ENCODE peak calls at places on chromosomes 13 and 19, in six cellular contexts. One of them, this sample, is unnamed. For H3K4me1, the result is how much of the 10 kb centered on the place peaks cover.

GRCh38 chr19:46390121-46390858 is 23.1 kb downstream of the CCDC8 start:
- DNase-seq in IMR-90: no peak
- DNase-seq in mesendoderm: no peak
- DNase-seq in neuronal stem cell: no peak
- DNase-seq in H9: no peak
- DNase-seq in H1: no peak
- DNase-seq in this sample: no peak

GRCh38 chr19:8224394-8225145 is 15.4 kb downstream of the CERS4 start:
- DNase-seq in IMR-90: no peak
- DNase-seq in mesendoderm: no peak
- DNase-seq in neuronal stem cell: no peak
- DNase-seq in H9: no peak
- DNase-seq in H1: no peak
- DNase-seq in this sample: no peak

GRCh38 chr19:38663957-38664502 is 16.6 kb downstream of the ACTN4 start:
- DNase-seq in IMR-90: no peak
- DNase-seq in mesendoderm: no peak
- DNase-seq in neuronal stem cell: no peak
- DNase-seq in H9: no peak
- DNase-seq in H1: no peak
- DNase-seq in this sample: no peak

GRCh38 chr13:77390391-77390790 is 63.5 kb upstream of the MYCBP2 start:
- DNase-seq in IMR-90: no peak
- DNase-seq in mesendoderm: no peak
- DNase-seq in neuronal stem cell: no peak
- DNase-seq in H9: no peak
- DNase-seq in H1: no peak
- DNase-seq in this sample: no peak

GRCh38 chr19:18284710-18285430 is 3.4 kb upstream of the JUND start:
- DNase-seq in IMR-90: no peak
- DNase-seq in mesendoderm: no peak
- DNase-seq in neuronal stem cell: no peak
- DNase-seq in H9: no peak
- DNase-seq in H1: no peak
- DNase-seq in this sample: no peak

GRCh38 chr13:26540319-26540718 is 17.2 kb upstream of the WASF3 start:
- DNase-seq in IMR-90: no peak
- DNase-seq in mesendoderm: no peak
- DNase-seq in neuronal stem cell: no peak
- DNase-seq in H9: no peak
- DNase-seq in H1: no peak
- DNase-seq in this sample: no peak

GRCh38 chr19:14544977-14545715 is 15.8 kb downstream of the TECR start:
- DNase-seq in IMR-90: no peak
- DNase-seq in mesendoderm: no peak
- DNase-seq in neuronal stem cell: no peak
- DNase-seq in H9: no peak
- DNase-seq in H1: no peak
- DNase-seq in this sample: no peak

GRCh38 chr13:113631341-113632095 is 26.5 kb downstream of the ATP4B start:
- DNase-seq in IMR-90: no peak
- DNase-seq in mesendoderm: no peak
- DNase-seq in neuronal stem cell: no peak
- DNase-seq in H9: no peak
- DNase-seq in H1: no peak
- DNase-seq in this sample: no peak

GRCh38 chr19:2722541-2723344 is 1.6 kb upstream of the DIRAS1 start:
- DNase-seq in IMR-90: peak
- DNase-seq in mesendoderm: no peak
- DNase-seq in neuronal stem cell: no peak
- DNase-seq in H9: no peak
- DNase-seq in H1: no peak
- DNase-seq in this sample: peak

GRCh38 chr19:33443638-33444195 is 70.2 kb downstream of the CEBPG start:
- DNase-seq in IMR-90: no peak
- DNase-seq in mesendoderm: no peak
- DNase-seq in neuronal stem cell: no peak
- DNase-seq in H9: no peak
- DNase-seq in H1: no peak
- DNase-seq in this sample: no peak

GRCh38 chr13:98507060-98507797 is 69.7 kb downstream of the STK24 start:
- DNase-seq in IMR-90: no peak
- DNase-seq in mesendoderm: peak
- DNase-seq in neuronal stem cell: no peak
- DNase-seq in H9: no peak
- DNase-seq in H1: peak
- DNase-seq in this sample: peak

GRCh38 chr13:79451500-79451962 is 29.4 kb upstream of the NDFIP2 start:
- DNase-seq in IMR-90: peak
- DNase-seq in mesendoderm: peak
- DNase-seq in neuronal stem cell: no peak
- DNase-seq in H9: peak
- DNase-seq in H1: no peak
- DNase-seq in this sample: peak

GRCh38 chr19:48492925-48493717 is 18.5 kb downstream of the LMTK3 start:
- DNase-seq in IMR-90: peak
- DNase-seq in mesendoderm: peak
- DNase-seq in neuronal stem cell: peak
- DNase-seq in H9: peak
- DNase-seq in H1: peak
- DNase-seq in this sample: peak

GRCh38 chr19:51131780-51132680 is 7.3 kb downstream of the SIGLEC9 start:
- DNase-seq in IMR-90: peak
- DNase-seq in mesendoderm: peak
- DNase-seq in neuronal stem cell: no peak
- DNase-seq in H9: no peak
- DNase-seq in H1: no peak
- DNase-seq in this sample: peak

GRCh38 chr13:110480161-110480560 is 81.4 kb downstream of the RAB20 start:
- DNase-seq in IMR-90: no peak
- DNase-seq in mesendoderm: peak
- DNase-seq in neuronal stem cell: no peak
- DNase-seq in H9: no peak
- DNase-seq in H1: no peak
- DNase-seq in this sample: peak

GRCh38 chr19:30174357-30174645 is 197.9 kb upstream of the ZNF536 start:
- DNase-seq in IMR-90: no peak
- DNase-seq in mesendoderm: no peak
- DNase-seq in neuronal stem cell: no peak
- DNase-seq in H9: no peak
- DNase-seq in H1: no peak
- DNase-seq in this sample: no peak

GRCh38 chr19:1863638-1864479 is 480 bp upstream of the KLF16 start:
- DNase-seq in IMR-90: peak
- DNase-seq in mesendoderm: peak
- DNase-seq in neuronal stem cell: peak
- DNase-seq in H9: peak
- DNase-seq in H1: no peak
- DNase-seq in this sample: peak

GRCh38 chr19:54959840-54960239 is 6.3 kb upstream of the NLRP2 start:
- DNase-seq in IMR-90: no peak
- DNase-seq in mesendoderm: no peak
- DNase-seq in neuronal stem cell: no peak
- DNase-seq in H9: no peak
- DNase-seq in H1: no peak
- DNase-seq in this sample: peak

GRCh38 chr19:53696951-53697350 is 65.2 kb downstream of the DPRX start:
- DNase-seq in IMR-90: no peak
- DNase-seq in mesendoderm: peak
- DNase-seq in neuronal stem cell: peak
- DNase-seq in H9: peak
- DNase-seq in H1: no peak
- DNase-seq in this sample: no peak

GRCh38 chr13:113897161-113897560 is 33.3 kb upstream of the GAS6 start:
- DNase-seq in IMR-90: peak
- DNase-seq in mesendoderm: peak
- DNase-seq in neuronal stem cell: no peak
- DNase-seq in H9: no peak
- DNase-seq in H1: no peak
- DNase-seq in this sample: peak

GRCh38 chr19:11089254-11090013 is at the start of gene LDLR:
- DNase-seq in IMR-90: peak
- DNase-seq in mesendoderm: peak
- DNase-seq in neuronal stem cell: peak
- DNase-seq in H9: peak
- DNase-seq in H1: peak
- DNase-seq in this sample: peak

GRCh38 chr19:11090264-11091032 is 1.2 kb downstream of the LDLR start:
- DNase-seq in IMR-90: peak
- DNase-seq in mesendoderm: peak
- DNase-seq in neuronal stem cell: peak
- DNase-seq in H9: peak
- DNase-seq in H1: peak
- DNase-seq in this sample: peak

GRCh38 chr19:11088508-11089253 is 582 bp upstream of the LDLR start:
- DNase-seq in IMR-90: no peak
- DNase-seq in mesendoderm: no peak
- DNase-seq in neuronal stem cell: no peak
- DNase-seq in H9: no peak
- DNase-seq in H1: no peak
- DNase-seq in this sample: no peak

GRCh38 chr19:11092181-11092538 is 2.9 kb downstream of the LDLR start:
- DNase-seq in IMR-90: peak
- DNase-seq in mesendoderm: no peak
- DNase-seq in neuronal stem cell: no peak
- DNase-seq in H9: no peak
- DNase-seq in H1: no peak
- DNase-seq in this sample: peak

GRCh38 chr19:11091343-11092153 is 2.3 kb downstream of the LDLR start:
- DNase-seq in IMR-90: peak
- DNase-seq in mesendoderm: peak
- DNase-seq in neuronal stem cell: no peak
- DNase-seq in H9: no peak
- DNase-seq in H1: no peak
- DNase-seq in this sample: peak
- H3K4me1 ChIP-seq in IMR-90: under half
- H3K4me1 ChIP-seq in mesendoderm: under half
- H3K4me1 ChIP-seq in neuronal stem cell: under half
- H3K4me1 ChIP-seq in H9: under half
- H3K4me1 ChIP-seq in H1: under half
- H3K4me1 ChIP-seq in this sample: under half

DNA sequence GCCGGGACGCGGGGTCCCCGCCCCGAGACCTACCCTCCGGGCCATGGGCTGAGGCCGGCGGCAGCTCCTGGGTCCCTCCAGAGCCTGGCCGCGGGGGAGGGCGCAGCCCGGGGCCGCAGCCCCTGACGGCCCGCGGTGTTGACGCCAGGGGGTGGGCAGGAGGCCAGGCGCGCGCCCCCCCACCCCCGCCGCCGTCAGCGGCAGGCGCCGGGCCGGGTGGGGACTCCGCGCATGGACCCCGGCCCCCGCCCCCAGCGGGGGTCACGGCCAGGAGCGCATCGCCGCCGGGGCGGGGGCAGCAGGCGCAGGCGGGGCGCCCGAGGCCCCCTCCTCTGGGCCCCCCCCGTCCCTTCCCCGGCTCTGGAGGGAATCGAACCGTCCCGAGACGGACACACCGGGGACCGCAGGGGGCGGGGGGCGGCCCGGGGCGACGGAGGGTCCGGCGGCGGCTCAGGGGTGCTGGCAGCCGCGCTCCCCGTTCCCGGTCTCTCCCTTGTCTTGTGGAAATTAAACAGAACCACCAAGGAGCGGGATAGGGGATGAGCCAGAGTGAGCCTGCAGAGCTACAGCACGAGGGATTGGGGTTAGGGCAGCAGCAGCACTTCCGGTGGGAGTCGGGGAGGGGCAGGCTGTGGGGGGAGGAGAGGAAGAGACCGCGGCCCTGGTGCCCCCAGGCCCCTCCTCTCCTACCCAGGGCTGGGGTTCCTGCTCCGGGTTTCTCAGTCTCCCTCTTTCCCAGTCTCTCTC is at the start of gene MEIS3:
- DNase-seq in IMR-90: no peak
- DNase-seq in mesendoderm: peak
- DNase-seq in neuronal stem cell: no peak
- DNase-seq in H9: no peak
- DNase-seq in H1: no peak
- DNase-seq in this sample: no peak
- H2BK120ac ChIP-seq in IMR-90: no peak
- H2BK120ac ChIP-seq in mesendoderm: no peak
- H2BK120ac ChIP-seq in neuronal stem cell: peak
- H2BK120ac ChIP-seq in H9: no peak
- H2BK120ac ChIP-seq in H1: no peak
- H2BK120ac ChIP-seq in this sample: no peak

GRCh38 chr19:43784251-43784980 is 3.6 kb upstream of the KCNN4 start:
- DNase-seq in IMR-90: peak
- DNase-seq in mesendoderm: peak
- DNase-seq in neuronal stem cell: no peak
- DNase-seq in H9: peak
- DNase-seq in H1: no peak
- DNase-seq in this sample: peak
- H3K4me1 ChIP-seq in IMR-90: under half
- H3K4me1 ChIP-seq in mesendoderm: under half
- H3K4me1 ChIP-seq in neuronal stem cell: under half
- H3K4me1 ChIP-seq in H9: under half
- H3K4me1 ChIP-seq in H1: under half
- H3K4me1 ChIP-seq in this sample: under half

DNA sequence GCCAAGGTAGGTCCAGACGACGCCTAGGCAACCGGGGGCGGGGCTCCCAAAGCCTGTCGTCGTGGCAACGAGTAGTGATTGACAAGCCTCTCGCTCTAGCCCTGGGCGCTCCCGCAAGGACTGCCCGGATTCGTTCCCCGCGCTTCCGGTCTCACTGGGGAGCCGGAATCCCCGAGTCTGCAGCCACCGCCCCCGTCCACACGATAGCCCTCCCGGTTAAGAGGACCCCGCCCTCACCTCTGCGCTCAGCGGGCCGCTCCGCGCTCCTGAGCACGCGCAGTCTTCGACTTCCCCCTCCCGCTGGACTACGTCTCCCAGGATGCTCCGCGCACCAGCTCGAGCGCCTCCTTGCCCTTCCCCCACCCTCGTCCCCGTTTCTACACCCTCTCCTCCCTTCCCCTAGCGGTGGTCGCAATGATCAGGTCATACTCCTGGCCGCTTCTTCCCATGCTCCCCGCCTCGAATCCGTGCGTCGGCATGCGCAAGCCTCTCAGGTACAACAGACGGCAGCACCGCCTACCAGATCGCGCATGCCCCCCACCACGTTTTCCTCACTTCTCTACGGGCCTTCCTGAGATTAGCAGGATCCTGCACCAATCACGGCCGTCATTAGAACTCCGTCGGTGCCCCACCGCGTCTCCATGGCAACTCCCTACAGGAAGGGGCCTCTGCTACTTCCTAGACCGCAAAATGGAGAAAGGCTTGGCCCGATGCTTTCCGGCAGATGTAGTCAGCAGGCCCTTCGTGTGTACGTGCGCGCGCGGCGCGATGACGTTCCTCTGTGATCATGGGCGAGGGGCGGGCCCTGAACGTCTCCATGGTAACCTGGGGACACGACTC is at the start of gene MZF1:
- DNase-seq in IMR-90: peak
- DNase-seq in mesendoderm: peak
- DNase-seq in neuronal stem cell: peak
- DNase-seq in H9: peak
- DNase-seq in H1: peak
- DNase-seq in this sample: peak
- H2BK120ac ChIP-seq in IMR-90: peak
- H2BK120ac ChIP-seq in mesendoderm: no peak
- H2BK120ac ChIP-seq in neuronal stem cell: peak
- H2BK120ac ChIP-seq in H9: no peak
- H2BK120ac ChIP-seq in H1: no peak
- H2BK120ac ChIP-seq in this sample: peak